ENCODE peak calls at places on chromosomes 6 and 20, in seven cellular contexts. N is stomach; U is tibial nerve; Z is CD8-positive, alpha-beta memory T cell; E is mesenchymal stem cell; B is adrenal gland; F is IMR-90. R is an unnamed sample. For H3K36me3, the result is how much of the 10 kb centered on the place peaks cover.

GRCh38 chr6:157980288-157981131 is 1.2 kb upstream of the SYNJ2 start:
- DNase-seq in F (no peak), Z (no peak), E (no peak), U (no peak), N (no peak), B (no peak), R (no peak)

GRCh38 chr20:57788936-57789613 is 79.3 kb upstream of the PMEPA1 start:
- DNase-seq in E (no peak), U (no peak), Z (no peak), B (no peak), N (no peak), F (no peak), R (no peak)

GRCh38 chr6:97726378-97726777 is 443.4 kb upstream of the MMS22L start:
- DNase-seq in B (no peak), U (no peak), N (no peak), F (no peak), Z (no peak), E (no peak), R (no peak)

GRCh38 chr6:14964901-14965300 is 281.0 kb upstream of the JARID2 start:
- DNase-seq in B (no peak), N (no peak), Z (no peak), U (no peak), F (peak), E (no peak), R (no peak)

GRCh38 chr6:27495386-27496135 is 22.7 kb upstream of the ZNF184 start:
- DNase-seq in F (peak), Z (no peak), N (no peak), B (peak), E (peak), U (peak), R (peak)

GRCh38 chr6:80939936-80940335 is 812.5 kb downstream of the TENT5A start:
- DNase-seq in F (no peak), Z (no peak), U (no peak), E (peak), N (no peak), B (no peak), R (no peak)

GRCh38 chr20:21360686-21361085 is 36.6 kb downstream of the NKX2-4 start:
- DNase-seq in U (no peak), N (no peak), Z (no peak), F (peak), E (peak), B (no peak), R (no peak)

GRCh38 chr6:148523051-148523450 is 180.4 kb downstream of the SASH1 start:
- DNase-seq in Z (no peak), B (no peak), F (peak), N (no peak), E (peak), U (no peak), R (peak)

GRCh38 chr20:1934578-1935573 is 39.7 kb downstream of the SIRPA start:
- DNase-seq in Z (no peak), U (peak), N (no peak), E (peak), F (peak), B (peak), R (peak)

GRCh38 chr20:63046841-63047240 is 40.1 kb upstream of the BHLHE23 start:
- DNase-seq in N (no peak), E (no peak), B (no peak), F (no peak), U (no peak), Z (no peak), R (no peak)

GRCh38 chr20:44702776-44703175 is 12.4 kb upstream of the CCN5 start:
- DNase-seq in F (peak), E (peak), N (peak), U (peak), Z (no peak), B (peak), R (peak)

GRCh38 chr6:113122060-113122459 is 735.1 kb upstream of the MARCKS start:
- DNase-seq in E (peak), F (peak), B (peak), N (no peak), U (no peak), Z (no peak), R (peak)

GRCh38 chr20:32984196-32984595 is 20.0 kb downstream of the SUN5 start:
- DNase-seq in Z (no peak), F (no peak), U (no peak), E (no peak), N (no peak), B (no peak), R (no peak)

GRCh38 chr6:131281471-131282270 is 146.4 kb downstream of the AKAP7 start:
- DNase-seq in F (peak), N (no peak), E (peak), Z (peak), U (no peak), B (peak), R (peak)

GRCh38 chr20:33465536-33466302 is 22.2 kb upstream of the SNTA1 start:
- DNase-seq in U (no peak), Z (no peak), F (no peak), B (no peak), E (no peak), N (no peak), R (no peak)

GRCh38 chr20:17621229-17621968 is 51.5 kb downstream of the DSTN start:
- DNase-seq in F (no peak), E (no peak), B (peak), U (peak), N (peak), Z (no peak), R (no peak)

DNA sequence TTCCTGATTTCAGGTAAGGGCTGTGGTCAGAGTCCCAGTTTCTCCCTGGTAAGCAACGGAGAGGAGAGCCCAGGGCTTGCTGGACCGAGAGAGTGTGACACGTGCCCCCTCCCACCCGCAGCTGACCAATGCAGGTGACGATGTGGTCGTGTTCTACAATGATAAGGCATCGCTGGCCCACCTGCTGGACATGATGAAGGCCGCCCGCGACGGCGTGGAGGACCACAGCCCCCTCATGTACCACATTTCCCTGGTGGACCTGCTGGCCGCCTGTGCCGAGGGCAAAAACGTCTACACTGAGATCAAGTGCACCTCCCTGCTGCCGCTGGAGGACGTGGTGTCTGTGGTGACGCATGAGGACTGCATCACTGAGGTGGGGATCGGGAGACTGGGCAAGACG is 31.7 kb downstream of the UQCC2 start:
- DNase-seq in U (no peak), Z (no peak), B (no peak), E (no peak), F (no peak), N (no peak), R (no peak)
- H3K36me3 ChIP-seq in U (under half), Z (under half), B (under half), E (half or more), F (under half), N (half or more), R (under half)

DNA sequence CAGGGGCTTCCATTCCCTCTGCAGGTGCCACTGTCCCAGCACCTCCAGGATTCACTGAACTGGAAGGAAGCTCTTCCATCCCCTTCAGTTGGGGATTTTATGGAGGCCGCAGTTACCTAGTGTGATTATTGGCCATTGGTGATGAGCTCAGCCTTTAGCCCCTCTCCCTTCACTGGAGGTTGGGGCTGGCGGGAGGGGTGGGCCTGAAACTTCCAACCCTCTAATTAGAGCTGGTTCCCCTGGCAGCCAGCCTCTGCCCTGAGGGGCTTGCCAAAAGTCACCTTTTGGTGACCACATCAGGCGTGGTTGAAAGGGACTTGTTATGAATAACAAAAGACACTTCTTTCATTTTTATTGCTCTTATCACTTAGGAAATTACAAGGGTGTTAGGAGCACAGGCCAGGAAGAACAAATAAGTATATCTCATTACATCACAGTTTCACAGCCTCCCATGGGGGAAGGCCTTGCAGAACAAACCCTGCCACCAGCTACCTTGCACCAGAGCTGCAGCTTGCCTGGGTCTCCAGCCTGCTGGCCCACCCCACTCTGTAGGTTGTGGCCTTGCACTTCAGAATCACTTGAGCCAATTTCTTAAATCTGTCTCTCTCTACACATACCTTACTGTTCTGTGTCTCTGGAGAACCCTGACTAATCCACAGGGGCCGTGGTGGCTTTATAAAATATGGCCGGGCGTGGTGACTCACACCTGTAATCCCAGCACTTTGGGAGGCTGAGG is 5.0 kb downstream of the PYGB start:
- DNase-seq in U (no peak), F (no peak), E (no peak), N (no peak), Z (no peak), B (no peak), R (no peak)
- H3K4me3 ChIP-seq in U (no peak), F (no peak), E (no peak), N (no peak), Z (no peak), B (no peak), R (no peak)

DNA sequence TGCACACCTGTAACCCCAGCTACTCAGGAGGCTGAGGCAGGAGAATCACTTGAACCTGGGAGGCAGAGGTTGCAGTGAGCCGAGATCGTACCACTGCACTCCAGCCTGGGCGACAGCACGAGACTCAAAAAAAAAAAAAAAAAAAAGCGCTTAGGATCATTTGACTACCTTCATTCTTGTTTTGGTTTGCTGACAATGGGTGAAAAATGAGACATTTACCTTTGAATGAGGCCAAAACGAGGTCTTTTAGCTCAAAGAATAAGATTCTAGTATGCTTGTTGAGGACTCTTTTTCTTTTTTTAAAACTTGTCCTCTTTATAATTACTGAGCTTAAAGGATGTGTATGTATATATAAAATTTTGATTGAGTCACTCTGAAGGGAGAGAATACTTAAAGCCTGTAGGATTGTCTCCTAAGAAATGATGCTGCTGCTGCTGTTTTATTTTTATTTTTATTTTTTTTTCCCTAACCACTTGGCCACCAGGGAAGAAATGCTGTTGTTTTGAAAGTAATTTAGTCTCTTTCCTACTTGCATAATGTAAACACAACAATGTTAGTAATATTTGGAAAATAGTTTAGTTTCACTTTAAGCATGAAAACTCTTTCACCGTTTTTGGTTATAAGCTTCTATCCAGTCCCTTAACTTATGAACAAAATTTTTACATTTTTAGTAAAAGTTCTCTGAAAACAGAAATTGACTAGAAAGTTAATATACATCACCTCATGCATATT is 7.9 kb downstream of the UBR2 start:
- DNase-seq in N (no peak), Z (no peak), B (no peak), E (peak), F (no peak), U (no peak), R (no peak)
- H3K36me3 ChIP-seq in N (under half), Z (under half), B (under half), E (under half), F (under half), U (under half), R (under half)

GRCh38 chr6:32095338-32096086 is 13.6 kb downstream of the TNXB start:
- DNase-seq in U (no peak), B (no peak), E (no peak), F (no peak), N (no peak), Z (no peak), R (no peak)

GRCh38 chr6:32092760-32093497 is 16.2 kb downstream of the TNXB start:
- DNase-seq in B (no peak), Z (no peak), U (no peak), F (peak), N (no peak), E (peak), R (no peak)

GRCh38 chr6:32096394-32097258 is 12.5 kb downstream of the TNXB start:
- DNase-seq in E (no peak), U (no peak), B (no peak), N (no peak), F (no peak), Z (no peak), R (no peak)

DNA sequence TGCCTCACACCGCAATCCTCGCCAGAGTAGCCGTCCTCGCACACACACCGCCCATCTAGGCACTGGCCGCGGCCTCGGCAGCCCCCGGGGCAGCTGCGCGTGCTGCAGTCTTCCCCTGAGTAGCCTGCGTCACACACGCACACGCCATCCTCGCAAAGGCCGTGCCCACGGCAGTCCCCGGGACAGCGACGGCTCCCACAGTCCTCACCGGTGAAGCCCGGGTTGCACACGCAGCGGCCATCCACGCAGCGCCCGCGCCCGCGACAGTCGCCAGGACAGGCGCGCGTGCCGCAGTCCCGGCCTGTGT is 13.1 kb downstream of the TNXB start:
- DNase-seq in Z (no peak), B (no peak), U (no peak), N (no peak), F (no peak), E (no peak), R (no peak)
- H3K4me3 ChIP-seq in Z (no peak), B (no peak), U (no peak), N (peak), F (no peak), E (no peak), R (no peak)

GRCh38 chr20:49646126-49646525 is 67.6 kb downstream of the B4GALT5 start:
- DNase-seq in U (no peak), Z (no peak), F (peak), B (no peak), N (no peak), E (no peak), R (peak)
- H3K36me3 ChIP-seq in U (under half), Z (under half), F (under half), B (half or more), N (half or more), E (under half), R (under half)

DNA sequence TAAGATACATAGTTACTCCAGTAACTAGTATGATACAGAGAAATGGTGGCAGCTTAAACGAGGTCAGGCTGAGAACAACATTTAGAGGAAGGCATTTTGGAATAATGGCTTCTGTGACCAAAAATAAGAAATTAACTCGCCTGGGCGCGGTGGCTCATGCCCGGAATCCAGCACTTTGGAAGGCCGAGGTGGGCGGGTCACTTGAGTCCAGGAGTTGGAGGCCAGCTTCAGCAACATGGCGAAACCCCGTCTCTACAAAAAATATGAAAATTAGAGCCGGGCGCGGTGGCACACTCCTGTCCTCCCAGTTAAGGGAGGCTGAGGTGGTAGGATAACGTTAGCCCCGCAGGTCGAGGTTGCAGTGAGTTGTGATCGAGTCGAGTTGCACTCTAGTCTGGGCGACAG is 1.8 kb downstream of the IGF2R start:
- DNase-seq in F (no peak), Z (no peak), U (no peak), E (no peak), B (no peak), N (no peak), R (no peak)
- H3K4me3 ChIP-seq in F (no peak), Z (peak), U (no peak), E (no peak), B (no peak), N (peak), R (no peak)

GRCh38 chr6:79066330-79066729 is 11.7 kb downstream of the PHIP start:
- DNase-seq in E (no peak), U (no peak), N (no peak), B (no peak), Z (no peak), F (peak), R (no peak)
- H3K36me3 ChIP-seq in E (under half), U (under half), N (under half), B (under half), Z (under half), F (under half), R (under half)

R was measured in brain microvascular endothelial cell.